ENCODE peak calls at places on chromosomes 2 and 18, in ten cellular contexts. One of them, this sample, is unnamed.

GRCh38 chr2:109173311-109174171 is 44.5 kb downstream of the SH3RF3 start:
- DNase-seq in AG09309: peak; percentile 79
- DNase-seq in heart left ventricle: peak; percentile 65
- DNase-seq in tibial artery: peak; percentile 96
- DNase-seq in body of pancreas: peak; percentile 45
- DNase-seq in glutamatergic neuron: no peak
- DNase-seq in stomach: peak; percentile 42
- DNase-seq in fibroblast of pulmonary artery: peak; percentile 91
- DNase-seq in colonic mucosa: no peak
- DNase-seq in nephron progenitor cell: no peak
- DNase-seq in this sample: peak; percentile 96

GRCh38 chr2:213726101-213726500 is 441.8 kb downstream of the SPAG16 start:
- DNase-seq in stomach: no peak
- DNase-seq in heart left ventricle: no peak
- DNase-seq in nephron progenitor cell: no peak
- DNase-seq in body of pancreas: no peak
- DNase-seq in glutamatergic neuron: no peak
- DNase-seq in colonic mucosa: no peak
- DNase-seq in fibroblast of pulmonary artery: no peak
- DNase-seq in AG09309: no peak
- DNase-seq in tibial artery: no peak
- DNase-seq in this sample: no peak

GRCh38 chr2:22143840-22144239 is 1020.1 kb downstream of the TDRD15 start:
- DNase-seq in AG09309: no peak
- DNase-seq in colonic mucosa: no peak
- DNase-seq in nephron progenitor cell: no peak
- DNase-seq in stomach: no peak
- DNase-seq in body of pancreas: no peak
- DNase-seq in glutamatergic neuron: no peak
- DNase-seq in fibroblast of pulmonary artery: no peak
- DNase-seq in tibial artery: no peak
- DNase-seq in heart left ventricle: no peak
- DNase-seq in this sample: no peak

GRCh38 chr2:228768818-228769217 is 502.3 kb downstream of the PID1 start:
- DNase-seq in fibroblast of pulmonary artery: peak; percentile 85
- DNase-seq in heart left ventricle: peak; percentile 18
- DNase-seq in body of pancreas: no peak
- DNase-seq in tibial artery: no peak
- DNase-seq in colonic mucosa: no peak
- DNase-seq in nephron progenitor cell: no peak
- DNase-seq in stomach: no peak
- DNase-seq in glutamatergic neuron: no peak
- DNase-seq in AG09309: peak; percentile 74
- DNase-seq in this sample: peak; percentile 91

GRCh38 chr2:227456772-227457171 is 15.2 kb upstream of the AGFG1 start:
- DNase-seq in heart left ventricle: no peak
- DNase-seq in nephron progenitor cell: no peak
- DNase-seq in stomach: no peak
- DNase-seq in colonic mucosa: no peak
- DNase-seq in AG09309: no peak
- DNase-seq in tibial artery: no peak
- DNase-seq in fibroblast of pulmonary artery: no peak
- DNase-seq in glutamatergic neuron: no peak
- DNase-seq in body of pancreas: no peak
- DNase-seq in this sample: no peak

GRCh38 chr18:24055009-24055804 is 40.7 kb downstream of the TTC39C start:
- DNase-seq in colonic mucosa: no peak
- DNase-seq in fibroblast of pulmonary artery: no peak
- DNase-seq in heart left ventricle: no peak
- DNase-seq in glutamatergic neuron: no peak
- DNase-seq in tibial artery: no peak
- DNase-seq in body of pancreas: no peak
- DNase-seq in nephron progenitor cell: no peak
- DNase-seq in stomach: no peak
- DNase-seq in AG09309: no peak
- DNase-seq in this sample: no peak

GRCh38 chr18:23229472-23229871 is 94.2 kb downstream of the CABLES1 start:
- DNase-seq in nephron progenitor cell: no peak
- DNase-seq in glutamatergic neuron: no peak
- DNase-seq in colonic mucosa: no peak
- DNase-seq in body of pancreas: no peak
- DNase-seq in tibial artery: no peak
- DNase-seq in heart left ventricle: no peak
- DNase-seq in stomach: no peak
- DNase-seq in AG09309: peak; percentile 48
- DNase-seq in fibroblast of pulmonary artery: peak; percentile 72
- DNase-seq in this sample: peak; percentile 89

GRCh38 chr18:9135081-9135911 is 1.3 kb upstream of the ANKRD12 start:
- DNase-seq in colonic mucosa: no peak
- DNase-seq in body of pancreas: no peak
- DNase-seq in fibroblast of pulmonary artery: no peak
- DNase-seq in tibial artery: no peak
- DNase-seq in heart left ventricle: no peak
- DNase-seq in stomach: no peak
- DNase-seq in glutamatergic neuron: peak; percentile 19
- DNase-seq in AG09309: no peak
- DNase-seq in nephron progenitor cell: no peak
- DNase-seq in this sample: no peak

GRCh38 chr2:217933326-217933993 is 69.3 kb downstream of the TNS1 start:
- DNase-seq in nephron progenitor cell: no peak
- DNase-seq in colonic mucosa: no peak
- DNase-seq in glutamatergic neuron: no peak
- DNase-seq in AG09309: no peak
- DNase-seq in body of pancreas: no peak
- DNase-seq in heart left ventricle: no peak
- DNase-seq in tibial artery: no peak
- DNase-seq in stomach: no peak
- DNase-seq in fibroblast of pulmonary artery: no peak
- DNase-seq in this sample: no peak

GRCh38 chr18:31486165-31486564 is 11.8 kb upstream of the DSG2 start:
- DNase-seq in tibial artery: no peak
- DNase-seq in fibroblast of pulmonary artery: peak; percentile 45
- DNase-seq in colonic mucosa: no peak
- DNase-seq in AG09309: no peak
- DNase-seq in glutamatergic neuron: no peak
- DNase-seq in nephron progenitor cell: peak; percentile 9
- DNase-seq in body of pancreas: no peak
- DNase-seq in stomach: no peak
- DNase-seq in heart left ventricle: no peak
- DNase-seq in this sample: peak; percentile 34

GRCh38 chr2:85992611-85993010 is 103.8 kb upstream of the ST3GAL5 start:
- DNase-seq in glutamatergic neuron: no peak
- DNase-seq in body of pancreas: no peak
- DNase-seq in colonic mucosa: no peak
- DNase-seq in nephron progenitor cell: no peak
- DNase-seq in AG09309: no peak
- DNase-seq in fibroblast of pulmonary artery: no peak
- DNase-seq in stomach: no peak
- DNase-seq in tibial artery: no peak
- DNase-seq in heart left ventricle: no peak
- DNase-seq in this sample: no peak

GRCh38 chr18:63974991-63975390 is 5.1 kb downstream of the SERPINB8 start:
- DNase-seq in fibroblast of pulmonary artery: peak; percentile 61
- DNase-seq in AG09309: no peak
- DNase-seq in colonic mucosa: peak; percentile 49
- DNase-seq in stomach: no peak
- DNase-seq in heart left ventricle: no peak
- DNase-seq in glutamatergic neuron: no peak
- DNase-seq in tibial artery: no peak
- DNase-seq in body of pancreas: no peak
- DNase-seq in nephron progenitor cell: no peak
- DNase-seq in this sample: peak; percentile 41

GRCh38 chr2:98768765-98769476 is 38.0 kb upstream of the MGAT4A start:
- DNase-seq in fibroblast of pulmonary artery: peak; percentile 28
- DNase-seq in AG09309: no peak
- DNase-seq in tibial artery: no peak
- DNase-seq in heart left ventricle: no peak
- DNase-seq in stomach: no peak
- DNase-seq in glutamatergic neuron: no peak
- DNase-seq in body of pancreas: peak; percentile 33
- DNase-seq in colonic mucosa: no peak
- DNase-seq in nephron progenitor cell: no peak
- DNase-seq in this sample: peak; percentile 10

DNA sequence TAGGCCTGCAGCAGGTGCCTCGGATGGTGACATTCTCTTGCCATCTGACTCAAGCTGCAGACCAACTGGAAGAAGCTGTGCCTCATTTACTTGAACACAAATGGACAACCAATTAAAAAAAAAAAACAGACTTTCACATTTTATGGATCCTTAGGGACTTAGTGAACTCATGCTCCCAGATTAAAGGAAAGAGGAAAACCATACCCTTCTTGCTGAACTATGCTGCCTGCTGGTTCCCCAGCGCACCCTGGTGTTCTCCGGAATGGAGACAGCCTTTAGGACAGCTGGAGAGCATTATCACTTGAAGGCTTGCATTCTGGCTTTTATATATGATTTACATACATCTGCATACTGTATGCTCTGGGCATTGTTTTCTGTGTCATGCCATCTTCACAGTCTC is 370.7 kb downstream of the SLC4A3 start:
- DNase-seq in heart left ventricle: no peak
- DNase-seq in colonic mucosa: no peak
- DNase-seq in fibroblast of pulmonary artery: no peak
- DNase-seq in stomach: no peak
- DNase-seq in nephron progenitor cell: peak; percentile 8
- DNase-seq in AG09309: no peak
- DNase-seq in glutamatergic neuron: no peak
- DNase-seq in body of pancreas: no peak
- DNase-seq in tibial artery: no peak
- DNase-seq in this sample: no peak
- TF ChIP-seq CTCF in heart left ventricle: no peak
- TF ChIP-seq CTCF in colonic mucosa: no peak
- TF ChIP-seq CTCF in fibroblast of pulmonary artery: no peak
- TF ChIP-seq CTCF in stomach: no peak
- TF ChIP-seq CTCF in nephron progenitor cell: no peak
- TF ChIP-seq CTCF in AG09309: peak; percentile 38
- TF ChIP-seq CTCF in glutamatergic neuron: no peak
- TF ChIP-seq CTCF in body of pancreas: no peak
- TF ChIP-seq CTCF in tibial artery: no peak
- TF ChIP-seq CTCF in this sample: peak; percentile 16

DNA sequence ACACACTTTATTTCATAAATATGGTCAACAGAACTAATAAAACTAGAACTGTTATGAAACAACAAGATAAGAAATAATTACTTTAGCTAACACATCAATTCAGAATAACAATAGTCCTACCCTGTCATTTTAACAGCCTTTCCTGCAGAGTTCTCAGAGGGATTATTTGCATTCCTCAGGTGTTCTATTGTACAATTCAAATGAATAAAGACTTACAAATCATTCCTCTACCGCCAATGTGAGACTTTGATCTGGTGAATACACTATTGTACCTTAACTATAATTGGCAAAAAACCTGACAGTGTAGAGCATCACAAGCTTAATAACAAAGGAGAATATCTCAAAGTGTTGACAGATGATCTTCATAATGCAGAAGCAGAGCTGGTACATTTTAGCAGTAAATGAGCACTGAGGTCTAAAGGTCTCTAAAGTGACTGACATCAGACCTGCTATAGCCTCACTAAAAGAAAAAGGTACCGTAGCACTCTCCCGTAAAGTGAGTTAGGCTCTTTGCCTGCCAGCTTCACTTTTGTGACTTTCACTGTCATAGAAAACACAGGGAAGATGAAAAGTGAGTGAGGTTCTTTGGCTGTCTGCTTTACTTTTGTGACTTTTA is 118.8 kb upstream of the SP3 start:
- DNase-seq in heart left ventricle: no peak
- DNase-seq in nephron progenitor cell: no peak
- DNase-seq in tibial artery: no peak
- DNase-seq in stomach: no peak
- DNase-seq in glutamatergic neuron: no peak
- DNase-seq in AG09309: no peak
- DNase-seq in body of pancreas: no peak
- DNase-seq in fibroblast of pulmonary artery: no peak
- DNase-seq in colonic mucosa: no peak
- DNase-seq in this sample: no peak
- TF ChIP-seq CTCF in heart left ventricle: no peak
- TF ChIP-seq CTCF in nephron progenitor cell: no peak
- TF ChIP-seq CTCF in tibial artery: no peak
- TF ChIP-seq CTCF in stomach: no peak
- TF ChIP-seq CTCF in glutamatergic neuron: no peak
- TF ChIP-seq CTCF in AG09309: no peak
- TF ChIP-seq CTCF in body of pancreas: no peak
- TF ChIP-seq CTCF in fibroblast of pulmonary artery: no peak
- TF ChIP-seq CTCF in colonic mucosa: no peak
- TF ChIP-seq CTCF in this sample: no peak

GRCh38 chr2:62789518-62789917 is 84.0 kb downstream of the EHBP1 start:
- DNase-seq in colonic mucosa: no peak
- DNase-seq in heart left ventricle: no peak
- DNase-seq in body of pancreas: no peak
- DNase-seq in stomach: no peak
- DNase-seq in glutamatergic neuron: no peak
- DNase-seq in fibroblast of pulmonary artery: no peak
- DNase-seq in nephron progenitor cell: no peak
- DNase-seq in tibial artery: no peak
- DNase-seq in AG09309: no peak
- DNase-seq in this sample: no peak

GRCh38 chr2:62789918-62790317 is 84.4 kb downstream of the EHBP1 start:
- DNase-seq in stomach: no peak
- DNase-seq in body of pancreas: no peak
- DNase-seq in AG09309: no peak
- DNase-seq in glutamatergic neuron: no peak
- DNase-seq in fibroblast of pulmonary artery: no peak
- DNase-seq in tibial artery: no peak
- DNase-seq in heart left ventricle: no peak
- DNase-seq in nephron progenitor cell: no peak
- DNase-seq in colonic mucosa: no peak
- DNase-seq in this sample: no peak

GRCh38 chr2:62785216-62785615 is 79.7 kb downstream of the EHBP1 start:
- DNase-seq in glutamatergic neuron: no peak
- DNase-seq in AG09309: no peak
- DNase-seq in heart left ventricle: no peak
- DNase-seq in stomach: no peak
- DNase-seq in tibial artery: no peak
- DNase-seq in fibroblast of pulmonary artery: no peak
- DNase-seq in nephron progenitor cell: no peak
- DNase-seq in body of pancreas: no peak
- DNase-seq in colonic mucosa: no peak
- DNase-seq in this sample: peak; percentile 29

GRCh38 chr2:62785810-62786593 is 80.5 kb downstream of the EHBP1 start:
- DNase-seq in glutamatergic neuron: no peak
- DNase-seq in stomach: no peak
- DNase-seq in heart left ventricle: no peak
- DNase-seq in colonic mucosa: no peak
- DNase-seq in tibial artery: no peak
- DNase-seq in body of pancreas: no peak
- DNase-seq in AG09309: peak; percentile 45
- DNase-seq in fibroblast of pulmonary artery: peak; percentile 38
- DNase-seq in nephron progenitor cell: no peak
- DNase-seq in this sample: peak; percentile 69

GRCh38 chr2:62787381-62787780 is 81.9 kb downstream of the EHBP1 start:
- DNase-seq in tibial artery: no peak
- DNase-seq in heart left ventricle: no peak
- DNase-seq in AG09309: no peak
- DNase-seq in fibroblast of pulmonary artery: peak; percentile 76
- DNase-seq in nephron progenitor cell: no peak
- DNase-seq in colonic mucosa: no peak
- DNase-seq in glutamatergic neuron: no peak
- DNase-seq in body of pancreas: no peak
- DNase-seq in stomach: no peak
- DNase-seq in this sample: peak; percentile 59
- TF ChIP-seq CTCF in tibial artery: peak; percentile 14
- TF ChIP-seq CTCF in heart left ventricle: peak; percentile 58
- TF ChIP-seq CTCF in AG09309: peak; percentile 29
- TF ChIP-seq CTCF in fibroblast of pulmonary artery: peak; percentile 52
- TF ChIP-seq CTCF in nephron progenitor cell: no peak
- TF ChIP-seq CTCF in colonic mucosa: no peak
- TF ChIP-seq CTCF in glutamatergic neuron: no peak
- TF ChIP-seq CTCF in body of pancreas: no peak
- TF ChIP-seq CTCF in stomach: peak; percentile 23
- TF ChIP-seq CTCF in this sample: peak; percentile 34

GRCh38 chr2:181239400-181239799 is 217.8 kb upstream of the ITGA4 start:
- DNase-seq in fibroblast of pulmonary artery: peak; percentile 11
- DNase-seq in nephron progenitor cell: peak; percentile 4
- DNase-seq in AG09309: no peak
- DNase-seq in stomach: no peak
- DNase-seq in colonic mucosa: no peak
- DNase-seq in glutamatergic neuron: no peak
- DNase-seq in tibial artery: no peak
- DNase-seq in heart left ventricle: no peak
- DNase-seq in body of pancreas: no peak
- DNase-seq in this sample: no peak
- TF ChIP-seq CTCF in fibroblast of pulmonary artery: no peak
- TF ChIP-seq CTCF in nephron progenitor cell: no peak
- TF ChIP-seq CTCF in AG09309: peak; percentile 26
- TF ChIP-seq CTCF in stomach: no peak
- TF ChIP-seq CTCF in colonic mucosa: no peak
- TF ChIP-seq CTCF in glutamatergic neuron: peak; percentile 27
- TF ChIP-seq CTCF in tibial artery: no peak
- TF ChIP-seq CTCF in heart left ventricle: no peak
- TF ChIP-seq CTCF in body of pancreas: no peak
- TF ChIP-seq CTCF in this sample: no peak

This sample was measured in fibroblast of the aortic adventitia.